ENCODE peak calls at places on chromosomes 11 and 22, in six cellular contexts. One of them, this sample, is unnamed.

GRCh38 chr22:46582281-46582811 is 37.8 kb upstream of the GRAMD4 start:
- DNase-seq in ovary: no peak
- DNase-seq in A549: no peak
- DNase-seq in upper lobe of left lung: no peak
- DNase-seq in sigmoid colon: peak
- DNase-seq in stomach: peak
- DNase-seq in this sample: no peak

GRCh38 chr11:100578966-100579365 is 108.1 kb upstream of the ARHGAP42 start:
- DNase-seq in ovary: no peak
- DNase-seq in upper lobe of left lung: no peak
- DNase-seq in sigmoid colon: no peak
- DNase-seq in A549: no peak
- DNase-seq in stomach: no peak
- DNase-seq in this sample: no peak

GRCh38 chr22:38069372-38070249 is 12.4 kb downstream of the PICK1 start:
- DNase-seq in upper lobe of left lung: no peak
- DNase-seq in A549: no peak
- DNase-seq in stomach: no peak
- DNase-seq in ovary: peak
- DNase-seq in sigmoid colon: peak
- DNase-seq in this sample: peak

GRCh38 chr22:24483966-24484545 is 11.1 kb upstream of the UPB1 start:
- DNase-seq in A549: no peak
- DNase-seq in ovary: no peak
- DNase-seq in stomach: no peak
- DNase-seq in upper lobe of left lung: no peak
- DNase-seq in sigmoid colon: no peak
- DNase-seq in this sample: no peak

GRCh38 chr22:19888131-19888746 is 33.6 kb upstream of the GNB1L start:
- DNase-seq in A549: no peak
- DNase-seq in sigmoid colon: no peak
- DNase-seq in upper lobe of left lung: peak
- DNase-seq in stomach: no peak
- DNase-seq in ovary: no peak
- DNase-seq in this sample: no peak

GRCh38 chr11:62883677-62884076 is 3.0 kb downstream of the SLC3A2 start:
- DNase-seq in A549: no peak
- DNase-seq in sigmoid colon: no peak
- DNase-seq in stomach: no peak
- DNase-seq in upper lobe of left lung: no peak
- DNase-seq in ovary: no peak
- DNase-seq in this sample: no peak

GRCh38 chr11:110317516-110317932 is 21.1 kb upstream of the RDX start:
- DNase-seq in ovary: no peak
- DNase-seq in upper lobe of left lung: no peak
- DNase-seq in stomach: no peak
- DNase-seq in sigmoid colon: no peak
- DNase-seq in A549: no peak
- DNase-seq in this sample: peak

GRCh38 chr11:110335358-110335757 is 38.9 kb upstream of the RDX start:
- DNase-seq in ovary: no peak
- DNase-seq in upper lobe of left lung: no peak
- DNase-seq in sigmoid colon: no peak
- DNase-seq in stomach: no peak
- DNase-seq in A549: no peak
- DNase-seq in this sample: no peak

GRCh38 chr22:28142361-28142801 is 223.3 kb upstream of the PITPNB start:
- DNase-seq in stomach: no peak
- DNase-seq in sigmoid colon: no peak
- DNase-seq in upper lobe of left lung: no peak
- DNase-seq in ovary: no peak
- DNase-seq in A549: no peak
- DNase-seq in this sample: peak

GRCh38 chr11:2085251-2086066 is 53.7 kb downstream of the IGF2 start:
- DNase-seq in sigmoid colon: peak
- DNase-seq in stomach: peak
- DNase-seq in ovary: no peak
- DNase-seq in upper lobe of left lung: no peak
- DNase-seq in A549: no peak
- DNase-seq in this sample: no peak

GRCh38 chr22:20805972-20806471 is 32.1 kb downstream of the SERPIND1 start:
- DNase-seq in stomach: no peak
- DNase-seq in A549: no peak
- DNase-seq in upper lobe of left lung: no peak
- DNase-seq in sigmoid colon: no peak
- DNase-seq in ovary: no peak
- DNase-seq in this sample: no peak

GRCh38 chr11:30017467-30017895 is 651 bp upstream of the KCNA4 start:
- DNase-seq in ovary: no peak
- DNase-seq in A549: no peak
- DNase-seq in stomach: no peak
- DNase-seq in sigmoid colon: no peak
- DNase-seq in upper lobe of left lung: peak
- DNase-seq in this sample: no peak

GRCh38 chr11:113896156-113896879 is 8.3 kb upstream of the HTR3B start:
- DNase-seq in sigmoid colon: no peak
- DNase-seq in A549: peak
- DNase-seq in stomach: peak
- DNase-seq in upper lobe of left lung: no peak
- DNase-seq in ovary: peak
- DNase-seq in this sample: peak

GRCh38 chr11:100687630-100688395 is 725 bp downstream of the ARHGAP42 start:
- DNase-seq in sigmoid colon: peak
- DNase-seq in A549: peak
- DNase-seq in upper lobe of left lung: no peak
- DNase-seq in stomach: peak
- DNase-seq in ovary: peak
- DNase-seq in this sample: peak

GRCh38 chr22:47692811-47693210 is 930.4 kb downstream of the TBC1D22A start:
- DNase-seq in A549: no peak
- DNase-seq in stomach: no peak
- DNase-seq in ovary: no peak
- DNase-seq in sigmoid colon: no peak
- DNase-seq in upper lobe of left lung: no peak
- DNase-seq in this sample: no peak

GRCh38 chr11:76634934-76635333 is 35.6 kb downstream of the LRRC32 start:
- DNase-seq in upper lobe of left lung: no peak
- DNase-seq in ovary: no peak
- DNase-seq in sigmoid colon: peak
- DNase-seq in stomach: no peak
- DNase-seq in A549: no peak
- DNase-seq in this sample: no peak

GRCh38 chr11:124638500-124638899 is 15.8 kb downstream of the TBRG1 start:
- DNase-seq in A549: no peak
- DNase-seq in sigmoid colon: no peak
- DNase-seq in stomach: no peak
- DNase-seq in ovary: no peak
- DNase-seq in upper lobe of left lung: no peak
- DNase-seq in this sample: no peak

GRCh38 chr11:64553554-64554201 is 37.3 kb upstream of the SLC22A12 start:
- DNase-seq in ovary: peak
- DNase-seq in upper lobe of left lung: no peak
- DNase-seq in stomach: peak
- DNase-seq in A549: peak
- DNase-seq in sigmoid colon: peak
- DNase-seq in this sample: peak

GRCh38 chr11:60905551-60906113 is 753 bp downstream of the PRPF19 start:
- DNase-seq in ovary: no peak
- DNase-seq in stomach: no peak
- DNase-seq in upper lobe of left lung: no peak
- DNase-seq in sigmoid colon: peak
- DNase-seq in A549: no peak
- DNase-seq in this sample: no peak

GRCh38 chr11:47714554-47715081 is 551 bp downstream of the AGBL2 start:
- DNase-seq in upper lobe of left lung: no peak
- DNase-seq in ovary: no peak
- DNase-seq in sigmoid colon: peak
- DNase-seq in stomach: no peak
- DNase-seq in A549: no peak
- DNase-seq in this sample: no peak

GRCh38 chr11:80109652-80110051 is 668.8 kb upstream of the TENM4 start:
- DNase-seq in sigmoid colon: no peak
- DNase-seq in ovary: no peak
- DNase-seq in A549: no peak
- DNase-seq in upper lobe of left lung: no peak
- DNase-seq in stomach: no peak
- DNase-seq in this sample: no peak
- TF ChIP-seq EP300 in sigmoid colon: no peak
- TF ChIP-seq EP300 in ovary: no peak
- TF ChIP-seq EP300 in A549: no peak
- TF ChIP-seq EP300 in upper lobe of left lung: no peak
- TF ChIP-seq EP300 in stomach: no peak
- TF ChIP-seq EP300 in this sample: no peak

GRCh38 chr11:35173620-35174278 is 34.8 kb downstream of the CD44 start:
- DNase-seq in stomach: no peak
- DNase-seq in sigmoid colon: no peak
- DNase-seq in A549: no peak
- DNase-seq in upper lobe of left lung: no peak
- DNase-seq in ovary: no peak
- DNase-seq in this sample: no peak

GRCh38 chr11:35170503-35170902 is 31.5 kb downstream of the CD44 start:
- DNase-seq in stomach: no peak
- DNase-seq in upper lobe of left lung: no peak
- DNase-seq in A549: no peak
- DNase-seq in ovary: no peak
- DNase-seq in sigmoid colon: no peak
- DNase-seq in this sample: no peak

GRCh38 chr11:35171226-35171625 is 32.3 kb downstream of the CD44 start:
- DNase-seq in ovary: no peak
- DNase-seq in upper lobe of left lung: no peak
- DNase-seq in A549: no peak
- DNase-seq in stomach: no peak
- DNase-seq in sigmoid colon: no peak
- DNase-seq in this sample: no peak

GRCh38 chr11:35174666-35175065 is 35.7 kb downstream of the CD44 start:
- DNase-seq in stomach: no peak
- DNase-seq in sigmoid colon: no peak
- DNase-seq in A549: no peak
- DNase-seq in ovary: no peak
- DNase-seq in upper lobe of left lung: no peak
- DNase-seq in this sample: no peak

DNA sequence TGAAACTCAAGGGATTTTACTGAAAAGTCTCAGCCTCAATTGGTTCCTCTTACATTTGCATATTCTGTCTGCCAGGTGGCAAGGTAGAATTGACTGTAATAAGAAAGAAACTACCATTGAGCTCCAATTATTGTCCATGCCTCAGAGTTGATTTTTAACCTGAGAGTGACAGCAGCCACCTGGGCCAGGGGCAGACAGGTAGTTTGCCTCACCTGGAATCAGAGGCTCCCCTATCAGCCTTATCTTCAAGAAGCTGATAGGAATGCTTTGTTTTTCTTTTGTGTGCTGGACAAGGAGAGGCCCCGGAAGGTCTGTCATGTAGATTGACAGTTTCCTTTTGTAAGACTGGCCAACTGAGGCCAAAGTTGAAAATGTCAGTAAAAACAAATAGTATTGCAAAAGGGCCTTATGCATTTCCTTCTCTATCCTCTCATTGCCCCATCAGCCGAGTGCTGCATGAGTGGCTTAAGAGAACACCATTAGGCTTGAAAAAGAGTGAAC is 34.1 kb downstream of the CD44 start:
- DNase-seq in stomach: peak
- DNase-seq in A549: no peak
- DNase-seq in upper lobe of left lung: no peak
- DNase-seq in sigmoid colon: no peak
- DNase-seq in ovary: no peak
- DNase-seq in this sample: peak
- H3K27ac ChIP-seq in stomach: peak
- H3K27ac ChIP-seq in A549: peak
- H3K27ac ChIP-seq in upper lobe of left lung: peak
- H3K27ac ChIP-seq in sigmoid colon: peak
- H3K27ac ChIP-seq in ovary: no peak
- H3K27ac ChIP-seq in this sample: peak

DNA sequence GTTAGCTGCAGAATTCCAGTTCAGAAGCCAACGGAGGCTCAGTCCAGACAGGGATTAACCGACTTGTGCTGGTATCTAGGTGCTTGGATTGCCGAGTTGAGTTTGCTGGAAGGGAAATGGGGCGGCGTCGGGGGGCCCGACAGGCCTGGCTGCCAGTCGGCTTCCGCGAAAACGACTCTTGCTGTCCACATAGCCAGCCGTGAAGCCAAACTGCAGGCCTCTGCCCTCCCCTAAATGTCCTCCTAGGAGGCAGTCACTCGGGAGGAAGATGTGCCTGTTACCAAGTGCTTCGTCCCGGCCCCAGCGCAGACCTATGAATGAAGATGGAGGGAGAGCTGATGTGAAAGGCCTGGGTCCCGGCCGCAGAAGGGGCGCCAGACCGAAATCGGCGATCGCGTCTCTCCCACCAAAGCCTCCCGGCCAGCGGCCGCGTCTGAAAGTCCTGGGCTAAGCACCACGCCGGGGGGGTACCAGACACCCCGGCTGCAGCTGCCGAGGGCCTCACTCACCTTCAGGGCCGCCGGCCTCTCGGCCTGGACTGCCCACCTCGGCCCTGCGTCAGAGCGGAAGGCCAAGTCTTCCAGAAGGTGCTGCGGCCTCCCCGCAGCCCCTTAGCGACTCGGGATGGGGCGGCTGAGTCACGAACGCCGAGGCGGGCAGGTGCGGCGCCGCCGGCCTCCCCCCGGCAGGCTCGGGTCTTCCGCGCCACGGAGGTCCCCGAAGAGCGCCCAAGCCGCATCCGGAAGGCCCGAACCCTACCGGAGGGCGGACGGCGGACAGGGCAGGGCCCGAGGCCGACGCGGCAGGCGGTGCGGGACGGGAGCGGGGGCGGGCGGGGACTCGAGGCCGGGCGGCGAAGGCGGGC is 7.5 kb downstream of the DPAGT1 start:
- DNase-seq in A549: no peak
- DNase-seq in stomach: peak
- DNase-seq in upper lobe of left lung: no peak
- DNase-seq in ovary: peak
- DNase-seq in sigmoid colon: no peak
- DNase-seq in this sample: peak
- TF ChIP-seq POLR2A in A549: peak
- TF ChIP-seq POLR2A in stomach: no peak
- TF ChIP-seq POLR2A in upper lobe of left lung: no peak
- TF ChIP-seq POLR2A in ovary: no peak
- TF ChIP-seq POLR2A in sigmoid colon: no peak
- TF ChIP-seq POLR2A in this sample: no peak

GRCh38 chr22:41284465-41284864 is 1.5 kb downstream of the RANGAP1 start:
- DNase-seq in ovary: no peak
- DNase-seq in sigmoid colon: no peak
- DNase-seq in A549: no peak
- DNase-seq in upper lobe of left lung: no peak
- DNase-seq in stomach: no peak
- DNase-seq in this sample: no peak

GRCh38 chr22:41288245-41288946 is 2.4 kb upstream of the RANGAP1 start:
- DNase-seq in ovary: no peak
- DNase-seq in stomach: peak
- DNase-seq in sigmoid colon: peak
- DNase-seq in upper lobe of left lung: no peak
- DNase-seq in A549: peak
- DNase-seq in this sample: no peak

GRCh38 chr22:41286639-41287091 is 678 bp upstream of the RANGAP1 start:
- DNase-seq in sigmoid colon: no peak
- DNase-seq in stomach: no peak
- DNase-seq in upper lobe of left lung: no peak
- DNase-seq in ovary: no peak
- DNase-seq in A549: no peak
- DNase-seq in this sample: peak

GRCh38 chr22:41285441-41285819 is 557 bp downstream of the RANGAP1 start:
- DNase-seq in sigmoid colon: peak
- DNase-seq in upper lobe of left lung: peak
- DNase-seq in A549: no peak
- DNase-seq in ovary: peak
- DNase-seq in stomach: peak
- DNase-seq in this sample: no peak

GRCh38 chr22:41285820-41286638 is at the start of gene RANGAP1:
- DNase-seq in upper lobe of left lung: peak
- DNase-seq in sigmoid colon: peak
- DNase-seq in A549: peak
- DNase-seq in ovary: peak
- DNase-seq in stomach: peak
- DNase-seq in this sample: peak
- TF ChIP-seq EP300 in upper lobe of left lung: no peak
- TF ChIP-seq EP300 in sigmoid colon: no peak
- TF ChIP-seq EP300 in A549: no peak
- TF ChIP-seq EP300 in ovary: peak
- TF ChIP-seq EP300 in stomach: no peak
- TF ChIP-seq EP300 in this sample: peak

This sample was measured in tibial nerve.